ENCODE peak calls at places on chromosomes 6 and 20, in nine cellular contexts. One of them, this sample, is unnamed.

GRCh38 chr20:64098471-64099013 is 8.8 kb downstream of the NPBWR2 start:
- DNase-seq in A549: no peak
- DNase-seq in HCT116: no peak
- DNase-seq in ovary: no peak
- DNase-seq in uterus: no peak
- DNase-seq in K562: no peak
- DNase-seq in GM12878: no peak
- DNase-seq in H54: no peak
- DNase-seq in breast epithelium: no peak
- DNase-seq in this sample: no peak

GRCh38 chr6:161080263-161080970 is 88.8 kb downstream of the MAP3K4 start:
- DNase-seq in GM12878: no peak
- DNase-seq in uterus: no peak
- DNase-seq in HCT116: no peak
- DNase-seq in A549: no peak
- DNase-seq in ovary: no peak
- DNase-seq in breast epithelium: no peak
- DNase-seq in K562: no peak
- DNase-seq in H54: no peak
- DNase-seq in this sample: no peak

GRCh38 chr20:19807901-19808300 is 49.8 kb downstream of the RIN2 start:
- DNase-seq in HCT116: no peak
- DNase-seq in H54: no peak
- DNase-seq in A549: no peak
- DNase-seq in uterus: no peak
- DNase-seq in ovary: no peak
- DNase-seq in GM12878: no peak
- DNase-seq in K562: no peak
- DNase-seq in breast epithelium: no peak
- DNase-seq in this sample: no peak

GRCh38 chr6:96994660-96995059 is 70.1 kb downstream of the KLHL32 start:
- DNase-seq in breast epithelium: no peak
- DNase-seq in ovary: no peak
- DNase-seq in HCT116: no peak
- DNase-seq in A549: no peak
- DNase-seq in GM12878: no peak
- DNase-seq in K562: no peak
- DNase-seq in H54: no peak
- DNase-seq in uterus: no peak
- DNase-seq in this sample: no peak

GRCh38 chr6:23659125-23659524 is 466.9 kb upstream of the NRSN1 start:
- DNase-seq in uterus: no peak
- DNase-seq in HCT116: no peak
- DNase-seq in breast epithelium: no peak
- DNase-seq in A549: no peak
- DNase-seq in H54: peak; percentile 2
- DNase-seq in ovary: no peak
- DNase-seq in K562: no peak
- DNase-seq in GM12878: no peak
- DNase-seq in this sample: no peak

GRCh38 chr6:119742188-119742803 is 392.7 kb upstream of the MAN1A1 start:
- DNase-seq in K562: peak; percentile 56
- DNase-seq in HCT116: peak; percentile 53
- DNase-seq in A549: no peak
- DNase-seq in GM12878: no peak
- DNase-seq in uterus: no peak
- DNase-seq in breast epithelium: no peak
- DNase-seq in ovary: peak; percentile 21
- DNase-seq in H54: peak; percentile 4
- DNase-seq in this sample: peak; percentile 65

GRCh38 chr20:35739294-35740163 is 2.5 kb downstream of the RBM39 start:
- DNase-seq in GM12878: no peak
- DNase-seq in K562: no peak
- DNase-seq in HCT116: no peak
- DNase-seq in A549: no peak
- DNase-seq in H54: no peak
- DNase-seq in breast epithelium: no peak
- DNase-seq in uterus: no peak
- DNase-seq in ovary: no peak
- DNase-seq in this sample: peak; percentile 57

GRCh38 chr20:23624307-23624706 is 13.4 kb downstream of the CST3 start:
- DNase-seq in K562: no peak
- DNase-seq in ovary: no peak
- DNase-seq in HCT116: no peak
- DNase-seq in uterus: peak; percentile 63
- DNase-seq in GM12878: no peak
- DNase-seq in breast epithelium: no peak
- DNase-seq in A549: no peak
- DNase-seq in H54: no peak
- DNase-seq in this sample: no peak

GRCh38 chr6:131629656-131630055 is 1.6 kb upstream of the MED23 start:
- DNase-seq in H54: no peak
- DNase-seq in A549: no peak
- DNase-seq in ovary: no peak
- DNase-seq in GM12878: no peak
- DNase-seq in HCT116: no peak
- DNase-seq in uterus: no peak
- DNase-seq in K562: peak; percentile 16
- DNase-seq in breast epithelium: no peak
- DNase-seq in this sample: peak; percentile 42

GRCh38 chr6:120137492-120137891 is 787.9 kb upstream of the MAN1A1 start:
- DNase-seq in HCT116: no peak
- DNase-seq in ovary: no peak
- DNase-seq in breast epithelium: no peak
- DNase-seq in K562: no peak
- DNase-seq in GM12878: no peak
- DNase-seq in uterus: no peak
- DNase-seq in H54: no peak
- DNase-seq in A549: no peak
- DNase-seq in this sample: no peak

GRCh38 chr6:170347091-170347490 is 40.5 kb downstream of the FAM120B start:
- DNase-seq in K562: no peak
- DNase-seq in GM12878: peak; percentile 7
- DNase-seq in ovary: no peak
- DNase-seq in H54: no peak
- DNase-seq in breast epithelium: no peak
- DNase-seq in HCT116: no peak
- DNase-seq in A549: no peak
- DNase-seq in uterus: no peak
- DNase-seq in this sample: no peak

GRCh38 chr20:32820698-32821378 is 1.1 kb downstream of the MAPRE1 start:
- DNase-seq in A549: no peak
- DNase-seq in uterus: no peak
- DNase-seq in H54: no peak
- DNase-seq in breast epithelium: no peak
- DNase-seq in HCT116: no peak
- DNase-seq in K562: no peak
- DNase-seq in ovary: no peak
- DNase-seq in GM12878: no peak
- DNase-seq in this sample: no peak

GRCh38 chr6:153048631-153049030 is 46.1 kb upstream of the MTRF1L start:
- DNase-seq in A549: no peak
- DNase-seq in GM12878: no peak
- DNase-seq in breast epithelium: no peak
- DNase-seq in HCT116: no peak
- DNase-seq in uterus: no peak
- DNase-seq in K562: no peak
- DNase-seq in H54: no peak
- DNase-seq in ovary: no peak
- DNase-seq in this sample: no peak

GRCh38 chr6:78513856-78514255 is 353.5 kb upstream of the IRAK1BP1 start:
- DNase-seq in H54: no peak
- DNase-seq in uterus: no peak
- DNase-seq in HCT116: peak; percentile 34
- DNase-seq in A549: no peak
- DNase-seq in ovary: no peak
- DNase-seq in breast epithelium: no peak
- DNase-seq in K562: no peak
- DNase-seq in GM12878: no peak
- DNase-seq in this sample: peak; percentile 3

GRCh38 chr6:33314515-33314942 is 651 bp upstream of the TAPBP start:
- DNase-seq in HCT116: no peak
- DNase-seq in H54: peak; percentile 35
- DNase-seq in uterus: peak; percentile 85
- DNase-seq in K562: peak; percentile 62
- DNase-seq in GM12878: no peak
- DNase-seq in breast epithelium: peak; percentile 73
- DNase-seq in ovary: peak; percentile 85
- DNase-seq in A549: peak; percentile 65
- DNase-seq in this sample: peak; percentile 82

GRCh38 chr20:47489448-47489872 is 12.2 kb upstream of the NCOA3 start:
- DNase-seq in H54: no peak
- DNase-seq in breast epithelium: no peak
- DNase-seq in A549: no peak
- DNase-seq in K562: no peak
- DNase-seq in uterus: no peak
- DNase-seq in GM12878: no peak
- DNase-seq in ovary: no peak
- DNase-seq in HCT116: no peak
- DNase-seq in this sample: no peak

GRCh38 chr20:40680560-40680959 is 8.5 kb downstream of the MAFB start:
- DNase-seq in HCT116: no peak
- DNase-seq in H54: no peak
- DNase-seq in K562: no peak
- DNase-seq in breast epithelium: no peak
- DNase-seq in GM12878: peak; percentile 13
- DNase-seq in uterus: no peak
- DNase-seq in ovary: no peak
- DNase-seq in A549: no peak
- DNase-seq in this sample: no peak

GRCh38 chr6:13425971-13426931 is 61.1 kb downstream of the GFOD1 start:
- DNase-seq in uterus: no peak
- DNase-seq in H54: peak; percentile 67
- DNase-seq in K562: no peak
- DNase-seq in A549: no peak
- DNase-seq in HCT116: no peak
- DNase-seq in breast epithelium: peak; percentile 49
- DNase-seq in GM12878: peak; percentile 42
- DNase-seq in ovary: no peak
- DNase-seq in this sample: no peak

GRCh38 chr6:143450453-143451362 is at the start of the genes ADAT2 and PEX3:
- DNase-seq in ovary: peak; percentile 81
- DNase-seq in breast epithelium: peak; percentile 88
- DNase-seq in H54: peak; percentile 51
- DNase-seq in GM12878: peak; percentile 76
- DNase-seq in HCT116: peak; percentile 90
- DNase-seq in A549: peak; percentile 73
- DNase-seq in K562: peak; percentile 88
- DNase-seq in uterus: peak; percentile 85
- DNase-seq in this sample: peak; percentile 96
- TF ChIP-seq POLR2A in ovary: peak; percentile 27
- TF ChIP-seq POLR2A in breast epithelium: peak; percentile 12
- TF ChIP-seq POLR2A in H54: peak; percentile 85
- TF ChIP-seq POLR2A in GM12878: peak; percentile 95
- TF ChIP-seq POLR2A in HCT116: peak; percentile 52
- TF ChIP-seq POLR2A in A549: peak; percentile 48
- TF ChIP-seq POLR2A in K562: peak; percentile 96
- TF ChIP-seq POLR2A in uterus: peak; percentile 51
- TF ChIP-seq POLR2A in this sample: peak; percentile 93

GRCh38 chr6:158684311-158684710 is 34.5 kb downstream of the SYTL3 start:
- DNase-seq in ovary: no peak
- DNase-seq in HCT116: no peak
- DNase-seq in breast epithelium: no peak
- DNase-seq in K562: no peak
- DNase-seq in H54: no peak
- DNase-seq in A549: no peak
- DNase-seq in GM12878: no peak
- DNase-seq in uterus: no peak
- DNase-seq in this sample: no peak
- TF ChIP-seq POLR2A in ovary: no peak
- TF ChIP-seq POLR2A in HCT116: no peak
- TF ChIP-seq POLR2A in breast epithelium: no peak
- TF ChIP-seq POLR2A in K562: no peak
- TF ChIP-seq POLR2A in H54: no peak
- TF ChIP-seq POLR2A in A549: no peak
- TF ChIP-seq POLR2A in GM12878: no peak
- TF ChIP-seq POLR2A in uterus: no peak
- TF ChIP-seq POLR2A in this sample: no peak

DNA sequence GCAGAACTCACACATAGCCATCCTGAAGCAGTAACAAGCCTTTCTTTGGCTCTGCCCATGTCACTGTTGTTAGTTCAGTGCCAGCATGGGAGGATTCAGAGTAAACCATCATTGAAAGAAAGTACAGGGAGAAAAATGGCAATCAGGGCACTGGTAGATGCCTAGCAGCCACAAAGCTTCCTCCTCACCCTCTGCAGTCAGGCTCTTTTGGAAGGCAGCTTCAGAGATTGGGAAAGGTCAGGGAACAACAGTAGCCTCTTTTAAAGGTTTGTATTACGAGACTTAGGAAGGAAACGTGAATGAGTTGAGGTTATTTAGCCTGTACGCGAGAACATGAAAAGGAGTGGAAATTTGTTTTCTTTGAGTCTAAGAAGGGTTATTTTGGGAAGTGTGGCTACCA is 15.9 kb downstream of the ZNF76 start:
- DNase-seq in A549: no peak
- DNase-seq in HCT116: no peak
- DNase-seq in uterus: no peak
- DNase-seq in K562: no peak
- DNase-seq in breast epithelium: no peak
- DNase-seq in ovary: no peak
- DNase-seq in H54: no peak
- DNase-seq in GM12878: no peak
- DNase-seq in this sample: no peak
- TF ChIP-seq POLR2A in A549: no peak
- TF ChIP-seq POLR2A in HCT116: no peak
- TF ChIP-seq POLR2A in uterus: no peak
- TF ChIP-seq POLR2A in K562: no peak
- TF ChIP-seq POLR2A in breast epithelium: no peak
- TF ChIP-seq POLR2A in ovary: no peak
- TF ChIP-seq POLR2A in H54: no peak
- TF ChIP-seq POLR2A in GM12878: no peak
- TF ChIP-seq POLR2A in this sample: no peak

GRCh38 chr20:50969416-50969815 is 10.8 kb downstream of the MOCS3 start:
- DNase-seq in ovary: no peak
- DNase-seq in H54: no peak
- DNase-seq in A549: no peak
- DNase-seq in HCT116: no peak
- DNase-seq in K562: no peak
- DNase-seq in GM12878: no peak
- DNase-seq in uterus: no peak
- DNase-seq in breast epithelium: no peak
- DNase-seq in this sample: no peak
- TF ChIP-seq POLR2A in ovary: no peak
- TF ChIP-seq POLR2A in H54: no peak
- TF ChIP-seq POLR2A in A549: no peak
- TF ChIP-seq POLR2A in HCT116: no peak
- TF ChIP-seq POLR2A in K562: no peak
- TF ChIP-seq POLR2A in GM12878: no peak
- TF ChIP-seq POLR2A in uterus: no peak
- TF ChIP-seq POLR2A in breast epithelium: no peak
- TF ChIP-seq POLR2A in this sample: no peak

GRCh38 chr6:53348436-53349208 is at the start of gene ELOVL5:
- DNase-seq in ovary: peak; percentile 99
- DNase-seq in uterus: peak; percentile 98
- DNase-seq in GM12878: peak; percentile 73
- DNase-seq in A549: peak; percentile 81
- DNase-seq in HCT116: peak; percentile 94
- DNase-seq in H54: peak; percentile 92
- DNase-seq in K562: peak; percentile 97
- DNase-seq in breast epithelium: peak; percentile 98
- DNase-seq in this sample: peak; percentile 97
- TF ChIP-seq POLR2A in ovary: peak; percentile 91
- TF ChIP-seq POLR2A in uterus: peak; percentile 84
- TF ChIP-seq POLR2A in GM12878: peak; percentile 81
- TF ChIP-seq POLR2A in A549: peak; percentile 67
- TF ChIP-seq POLR2A in HCT116: peak; percentile 21
- TF ChIP-seq POLR2A in H54: peak; percentile 84
- TF ChIP-seq POLR2A in K562: peak; percentile 88
- TF ChIP-seq POLR2A in breast epithelium: peak; percentile 52
- TF ChIP-seq POLR2A in this sample: peak; percentile 91